ENCODE peak calls at places on chromosomes 16 and 17, in six cellular contexts. K is T-helper 2 cell, Z is left ventricle myocardium inferior, V is sigmoid colon, Q is substantia nigra, U is fibroblast of mammary gland. A is an unnamed sample.

GRCh38 chr17:4846635-4847390 is 13.7 kb downstream of the MINK1 start:
- DNase-seq in Q (no peak), V (no peak), U (no peak), K (no peak), Z (no peak), A (no peak)

GRCh38 chr17:58755577-58756245 is at the start of gene PPM1E:
- DNase-seq in Z (peak), V (no peak), K (peak), Q (peak), U (peak), A (peak)

GRCh38 chr16:30369091-30369937 is 980 bp downstream of the TBC1D10B start:
- DNase-seq in U (no peak), K (no peak), V (peak), Z (no peak), Q (no peak), A (no peak)

GRCh38 chr16:23771027-23771426 is 16.2 kb downstream of the CHP2 start:
- DNase-seq in U (no peak), V (no peak), Z (no peak), K (no peak), Q (no peak), A (no peak)

GRCh38 chr17:6676802-6677157 is 25.2 kb downstream of the C17orf100 start:
- DNase-seq in V (no peak), K (no peak), Z (no peak), Q (no peak), U (no peak), A (no peak)

GRCh38 chr16:14199624-14200023 is 128.5 kb downstream of the MRTFB start:
- DNase-seq in V (no peak), U (peak), Q (no peak), K (no peak), Z (no peak), A (no peak)

GRCh38 chr16:27199747-27200146 is 3.6 kb upstream of the KDM8 start:
- DNase-seq in Z (no peak), Q (no peak), U (no peak), K (no peak), V (no peak), A (peak)

GRCh38 chr17:81428121-81428515 is 32.9 kb downstream of the BAHCC1 start:
- DNase-seq in V (no peak), Z (no peak), Q (peak), K (no peak), U (no peak), A (no peak)

GRCh38 chr16:19804538-19805323 is 79.9 kb downstream of the GPRC5B start:
- DNase-seq in Z (peak), U (no peak), V (peak), K (no peak), Q (no peak), A (no peak)

GRCh38 chr17:8649157-8650118 is 18.9 kb upstream of the MYH10 start:
- DNase-seq in U (peak), Z (no peak), V (peak), Q (no peak), K (no peak), A (no peak)

GRCh38 chr17:82835766-82836512 is 3.9 kb downstream of the ZNF750 start:
- DNase-seq in Z (no peak), V (peak), Q (no peak), K (no peak), U (no peak), A (no peak)

GRCh38 chr16:3013491-3013951 is 798 bp downstream of the CLDN9 start:
- DNase-seq in Q (no peak), U (no peak), V (no peak), Z (no peak), K (no peak), A (no peak)

GRCh38 chr16:49587051-49587450 is 213.4 kb downstream of the C16orf78 start:
- DNase-seq in K (no peak), Z (no peak), U (no peak), V (peak), Q (no peak), A (no peak)

GRCh38 chr16:56662357-56663354 is 4.9 kb downstream of the MT1F start:
- DNase-seq in U (no peak), Q (no peak), Z (no peak), K (no peak), V (no peak), A (no peak)

GRCh38 chr16:86072328-86073102 is 173.6 kb downstream of the IRF8 start:
- DNase-seq in Z (peak), K (no peak), Q (peak), V (peak), U (peak), A (no peak)

GRCh38 chr16:68403177-68403576 is 45.1 kb downstream of the SMPD3 start:
- DNase-seq in U (no peak), Q (no peak), V (no peak), Z (no peak), K (no peak), A (no peak)

GRCh38 chr17:81987161-81987770 is 9.8 kb downstream of the ASPSCR1 start:
- DNase-seq in Q (no peak), V (no peak), Z (no peak), K (no peak), U (no peak), A (no peak)

GRCh38 chr17:76513306-76513692 is 12.1 kb upstream of the RHBDF2 start:
- DNase-seq in V (no peak), K (no peak), Z (no peak), U (no peak), Q (no peak), A (no peak)

GRCh38 chr16:67915831-67916723 is 15.6 kb downstream of the CTRL start:
- DNase-seq in V (no peak), U (no peak), Q (no peak), K (no peak), Z (no peak), A (no peak)

GRCh38 chr17:16916557-16916920 is 55.4 kb downstream of the TNFRSF13B start:
- DNase-seq in Q (no peak), Z (no peak), V (no peak), K (no peak), U (no peak), A (no peak)

GRCh38 chr16:1548234-1548633 is 14.8 kb downstream of the TMEM204 start:
- DNase-seq in Q (no peak), K (no peak), Z (no peak), V (no peak), U (no peak), A (no peak)

GRCh38 chr16:56189990-56190902 is 1.0 kb upstream of the GNAO1 start:
- DNase-seq in K (no peak), Q (peak), Z (no peak), U (no peak), V (no peak), A (no peak)

GRCh38 chr16:7691533-7691932 is 358.9 kb downstream of the RBFOX1 start:
- DNase-seq in Q (no peak), U (no peak), Z (no peak), V (no peak), K (no peak), A (no peak)

GRCh38 chr17:57986841-57987581 is 1.0 kb downstream of the VEZF1 start:
- DNase-seq in K (peak), Q (peak), U (peak), V (peak), Z (peak), A (peak)

GRCh38 chr17:60888812-60889709 is 211.4 kb downstream of the BCAS3 start:
- DNase-seq in V (no peak), K (no peak), Z (no peak), U (no peak), Q (no peak), A (no peak)

GRCh38 chr16:49250689-49251088 is 30.9 kb downstream of the CBLN1 start:
- DNase-seq in K (no peak), U (no peak), V (no peak), Q (no peak), Z (no peak), A (no peak)

GRCh38 chr16:16797239-16797638 is 418.3 kb downstream of the NPIPA7 start:
- DNase-seq in U (no peak), K (no peak), V (no peak), Q (no peak), Z (no peak), A (no peak)

GRCh38 chr17:56596741-56597494 is 3.4 kb downstream of the NOG start:
- DNase-seq in Q (no peak), U (no peak), Z (no peak), K (no peak), V (no peak), A (no peak)

GRCh38 chr16:48172682-48173081 is 16.9 kb upstream of the ABCC12 start:
- DNase-seq in Z (no peak), Q (no peak), V (no peak), U (no peak), K (no peak), A (no peak)

GRCh38 chr17:37239690-37240344 is 136.0 kb upstream of the C17orf78 start:
- DNase-seq in Q (no peak), Z (no peak), K (no peak), U (peak), V (no peak), A (no peak)

GRCh38 chr17:45227101-45227591 is 5.5 kb downstream of the FMNL1 start:
- DNase-seq in Q (no peak), U (peak), K (no peak), Z (no peak), V (no peak), A (no peak)

GRCh38 chr17:77254961-77255741 is 114.4 kb downstream of the SEC14L1 start:
- DNase-seq in V (no peak), U (peak), Q (no peak), Z (no peak), K (no peak), A (no peak)

GRCh38 chr17:40290629-40291296 is 3.1 kb downstream of the CDC6 start:
- DNase-seq in U (peak), V (no peak), Z (no peak), Q (peak), K (no peak), A (no peak)

GRCh38 chr16:56625943-56626654 is 518 bp downstream of the MT1E start:
- DNase-seq in Z (peak), U (peak), V (peak), Q (peak), K (no peak), A (no peak)

GRCh38 chr17:82732118-82732743 is 3.2 kb upstream of the FN3K start:
- DNase-seq in K (no peak), V (no peak), Z (no peak), U (no peak), Q (no peak), A (no peak)